ENCODE peak calls at places on chromosomes 1 and 21, in four cellular contexts. One of them, this sample, is unnamed. For H3K4me1 and H3K27me3, the result is how much of the 10 kb centered on the place peaks cover.

GRCh38 chr1:153832293-153832692 is 57.1 kb downstream of the SLC27A3 start:
- DNase-seq in GM23338: no peak
- DNase-seq in K562: no peak
- DNase-seq in GM23248: no peak
- DNase-seq in this sample: no peak

GRCh38 chr1:50658421-50659076 is 235.3 kb upstream of the DMRTA2 start:
- DNase-seq in GM23338: no peak
- DNase-seq in K562: no peak
- DNase-seq in GM23248: peak
- DNase-seq in this sample: no peak

GRCh38 chr1:97877307-97877706 is 43.5 kb downstream of the DPYD start:
- DNase-seq in GM23338: no peak
- DNase-seq in K562: no peak
- DNase-seq in GM23248: no peak
- DNase-seq in this sample: no peak

GRCh38 chr1:224696891-224697765 is 81.0 kb downstream of the CNIH3 start:
- DNase-seq in GM23338: no peak
- DNase-seq in K562: no peak
- DNase-seq in GM23248: peak
- DNase-seq in this sample: peak

GRCh38 chr1:225745231-225745630 is 32.4 kb upstream of the SRP9 start:
- DNase-seq in GM23338: no peak
- DNase-seq in K562: no peak
- DNase-seq in GM23248: no peak
- DNase-seq in this sample: no peak

GRCh38 chr1:227917081-227917950 is 30.4 kb downstream of the WNT9A start:
- DNase-seq in GM23338: no peak
- DNase-seq in K562: no peak
- DNase-seq in GM23248: no peak
- DNase-seq in this sample: peak

GRCh38 chr1:39925727-39926342 is 24.1 kb upstream of the MYCL start:
- DNase-seq in GM23338: no peak
- DNase-seq in K562: no peak
- DNase-seq in GM23248: peak
- DNase-seq in this sample: peak

GRCh38 chr1:66542314-66542713 is 8.4 kb downstream of the SGIP1 start:
- DNase-seq in GM23338: no peak
- DNase-seq in K562: no peak
- DNase-seq in GM23248: no peak
- DNase-seq in this sample: no peak

GRCh38 chr1:237681210-237681609 is 209.5 kb downstream of the ZP4 start:
- DNase-seq in GM23338: no peak
- DNase-seq in K562: no peak
- DNase-seq in GM23248: peak
- DNase-seq in this sample: no peak

GRCh38 chr1:100184536-100184935 is 6.5 kb upstream of the LRRC39 start:
- DNase-seq in GM23338: no peak
- DNase-seq in K562: no peak
- DNase-seq in GM23248: no peak
- DNase-seq in this sample: no peak

GRCh38 chr1:237562247-237562823 is 328.4 kb downstream of the ZP4 start:
- DNase-seq in GM23338: peak
- DNase-seq in K562: peak
- DNase-seq in GM23248: peak
- DNase-seq in this sample: peak

GRCh38 chr21:28991861-28992525 is 684 bp downstream of the LTN1 start:
- DNase-seq in GM23338: no peak
- DNase-seq in K562: peak
- DNase-seq in GM23248: peak
- DNase-seq in this sample: peak

GRCh38 chr1:17230671-17231310 is 18.1 kb upstream of the PADI3 start:
- DNase-seq in GM23338: no peak
- DNase-seq in K562: no peak
- DNase-seq in GM23248: no peak
- DNase-seq in this sample: no peak

GRCh38 chr1:111151838-111152237 is 11.8 kb downstream of the CEPT1 start:
- DNase-seq in GM23338: no peak
- DNase-seq in K562: no peak
- DNase-seq in GM23248: no peak
- DNase-seq in this sample: no peak

GRCh38 chr1:111148376-111148881 is 8.4 kb downstream of the CEPT1 start:
- DNase-seq in GM23338: no peak
- DNase-seq in K562: no peak
- DNase-seq in GM23248: no peak
- DNase-seq in this sample: no peak

GRCh38 chr1:111145963-111146768 is 6.1 kb downstream of the CEPT1 start:
- DNase-seq in GM23338: no peak
- DNase-seq in K562: no peak
- DNase-seq in GM23248: no peak
- DNase-seq in this sample: no peak

GRCh38 chr1:111145542-111145941 is 5.5 kb downstream of the CEPT1 start:
- DNase-seq in GM23338: no peak
- DNase-seq in K562: no peak
- DNase-seq in GM23248: no peak
- DNase-seq in this sample: no peak

DNA sequence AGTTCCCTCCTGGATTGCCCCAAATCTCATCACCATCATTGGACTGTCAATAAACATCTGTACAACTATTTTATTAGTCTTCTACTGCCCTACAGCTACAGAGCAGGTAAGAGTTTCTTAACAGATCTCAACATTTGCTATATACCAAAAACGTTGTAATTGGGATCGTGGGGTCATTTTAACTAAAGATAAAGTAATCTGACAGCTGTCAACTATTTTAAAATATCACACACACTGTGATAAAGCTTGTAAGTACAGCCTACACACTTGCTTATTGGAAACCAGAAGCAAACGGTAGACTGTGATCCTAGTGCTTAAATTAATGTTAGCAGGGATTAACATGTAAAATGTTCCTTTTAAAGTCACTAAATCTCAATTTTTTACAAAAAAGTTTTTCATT is 7.9 kb downstream of the CEPT1 start:
- DNase-seq in GM23338: no peak
- DNase-seq in K562: no peak
- DNase-seq in GM23248: no peak
- DNase-seq in this sample: no peak
- H3K4me1 ChIP-seq in GM23338: under half
- H3K4me1 ChIP-seq in K562: under half
- H3K4me1 ChIP-seq in GM23248: under half
- H3K4me1 ChIP-seq in this sample: under half

GRCh38 chr1:7476402-7476801 is 294.7 kb upstream of the VAMP3 start:
- DNase-seq in GM23338: no peak
- DNase-seq in K562: no peak
- DNase-seq in GM23248: no peak
- DNase-seq in this sample: peak
- H3K27me3 ChIP-seq in GM23338: under half
- H3K27me3 ChIP-seq in K562: half or more
- H3K27me3 ChIP-seq in GM23248: under half
- H3K27me3 ChIP-seq in this sample: under half

GRCh38 chr1:3480369-3480719 is 25.9 kb downstream of the ARHGEF16 start:
- DNase-seq in GM23338: no peak
- DNase-seq in K562: no peak
- DNase-seq in GM23248: no peak
- DNase-seq in this sample: no peak

GRCh38 chr1:3483380-3483779 is 28.9 kb downstream of the ARHGEF16 start:
- DNase-seq in GM23338: no peak
- DNase-seq in K562: no peak
- DNase-seq in GM23248: no peak
- DNase-seq in this sample: no peak

GRCh38 chr1:3482590-3482899 is 28.1 kb downstream of the ARHGEF16 start:
- DNase-seq in GM23338: peak
- DNase-seq in K562: peak
- DNase-seq in GM23248: no peak
- DNase-seq in this sample: no peak

GRCh38 chr1:3481046-3481445 is 26.6 kb downstream of the ARHGEF16 start:
- DNase-seq in GM23338: no peak
- DNase-seq in K562: no peak
- DNase-seq in GM23248: no peak
- DNase-seq in this sample: no peak

DNA sequence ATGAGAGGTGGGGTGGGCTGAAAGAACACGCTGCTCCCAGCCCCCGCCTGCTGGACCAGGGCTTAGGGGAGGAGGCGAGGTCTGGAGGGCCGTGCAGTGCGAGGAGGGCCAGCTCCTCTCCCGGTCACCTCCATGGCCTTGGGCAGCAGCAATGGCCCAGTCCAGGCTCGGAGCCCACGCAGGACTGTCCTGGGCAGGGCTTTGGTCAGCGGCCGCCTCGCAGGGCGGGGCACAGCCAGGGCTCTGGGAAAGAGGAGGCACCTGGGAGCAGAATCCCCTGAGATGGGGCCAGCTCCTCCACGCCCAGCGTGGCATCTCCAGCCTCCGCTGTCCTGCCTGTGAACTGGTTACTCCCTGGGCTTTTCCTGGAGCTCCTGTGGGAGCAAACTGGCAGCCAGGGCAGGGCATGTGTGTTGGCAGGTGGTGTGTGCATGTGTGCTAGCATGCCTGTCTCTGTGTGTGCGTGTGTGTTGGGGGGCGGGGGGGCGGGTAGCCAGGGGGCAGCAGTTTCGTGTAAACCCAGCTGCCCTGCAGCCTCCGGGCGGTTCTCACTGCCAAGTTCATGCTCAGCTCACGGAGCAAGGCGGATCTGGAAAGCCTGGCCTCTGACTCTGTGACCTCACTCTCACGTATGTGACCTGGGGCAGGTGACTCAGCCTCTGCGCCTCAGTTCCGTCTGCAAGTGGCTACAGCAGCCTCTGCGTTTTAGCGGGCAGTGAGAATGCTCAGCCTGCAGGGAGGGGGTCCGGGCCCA is 27.5 kb downstream of the ARHGEF16 start:
- DNase-seq in GM23338: no peak
- DNase-seq in K562: no peak
- DNase-seq in GM23248: peak
- DNase-seq in this sample: no peak
- H3K4me2 ChIP-seq in GM23338: no peak
- H3K4me2 ChIP-seq in K562: no peak
- H3K4me2 ChIP-seq in GM23248: no peak
- H3K4me2 ChIP-seq in this sample: no peak

GRCh38 chr1:192512426-192513125 is 63.0 kb upstream of the RGS1 start:
- DNase-seq in GM23338: no peak
- DNase-seq in K562: no peak
- DNase-seq in GM23248: no peak
- DNase-seq in this sample: no peak

GRCh38 chr1:192513697-192514096 is 61.9 kb upstream of the RGS1 start:
- DNase-seq in GM23338: no peak
- DNase-seq in K562: no peak
- DNase-seq in GM23248: no peak
- DNase-seq in this sample: no peak

GRCh38 chr1:192513196-192513595 is 62.4 kb upstream of the RGS1 start:
- DNase-seq in GM23338: no peak
- DNase-seq in K562: no peak
- DNase-seq in GM23248: no peak
- DNase-seq in this sample: no peak

GRCh38 chr1:192518700-192519099 is 56.9 kb upstream of the RGS1 start:
- DNase-seq in GM23338: no peak
- DNase-seq in K562: no peak
- DNase-seq in GM23248: peak
- DNase-seq in this sample: no peak

DNA sequence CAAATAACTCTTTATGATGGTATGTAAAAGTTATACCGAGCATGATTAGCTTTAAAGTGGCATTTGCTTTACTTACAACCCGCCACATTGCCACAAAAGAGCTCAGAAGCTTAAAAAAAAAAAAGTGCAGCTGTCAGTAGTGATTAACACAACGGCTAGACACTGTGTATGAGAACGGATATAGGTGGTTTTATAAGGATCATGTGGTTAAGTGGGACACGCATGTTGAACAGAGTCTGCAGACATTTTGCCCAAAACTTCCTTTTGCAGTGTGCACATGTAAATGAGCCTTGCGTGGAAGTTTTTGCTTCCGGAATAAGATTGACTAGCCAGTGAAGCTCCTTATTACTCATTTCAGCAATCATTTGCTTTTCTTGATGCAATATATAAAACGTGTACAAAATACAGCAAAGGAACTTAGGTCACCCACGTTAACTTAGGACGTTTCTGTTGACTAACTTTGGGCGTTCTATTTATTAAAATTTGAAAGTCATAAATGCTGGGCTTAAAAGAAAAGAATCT is 58.7 kb upstream of the RGS1 start:
- DNase-seq in GM23338: no peak
- DNase-seq in K562: no peak
- DNase-seq in GM23248: no peak
- DNase-seq in this sample: peak
- H3K4me1 ChIP-seq in GM23338: under half
- H3K4me1 ChIP-seq in K562: under half
- H3K4me1 ChIP-seq in GM23248: under half
- H3K4me1 ChIP-seq in this sample: under half

GRCh38 chr1:47574451-47575165 is 136.8 kb downstream of the FOXD2 start:
- DNase-seq in GM23338: no peak
- DNase-seq in K562: no peak
- DNase-seq in GM23248: no peak
- DNase-seq in this sample: no peak
- H3K27me3 ChIP-seq in GM23338: under half
- H3K27me3 ChIP-seq in K562: half or more
- H3K27me3 ChIP-seq in GM23248: under half
- H3K27me3 ChIP-seq in this sample: under half

GRCh38 chr1:86429830-86430229 is 5.9 kb downstream of the CLCA2 start:
- DNase-seq in GM23338: no peak
- DNase-seq in K562: no peak
- DNase-seq in GM23248: peak
- DNase-seq in this sample: peak
- H3K4me2 ChIP-seq in GM23338: no peak
- H3K4me2 ChIP-seq in K562: no peak
- H3K4me2 ChIP-seq in GM23248: peak
- H3K4me2 ChIP-seq in this sample: peak

GRCh38 chr1:23745515-23745914 is 2.2 kb downstream of the ELOA start:
- DNase-seq in GM23338: peak
- DNase-seq in K562: peak
- DNase-seq in GM23248: peak
- DNase-seq in this sample: peak
- H3K4me1 ChIP-seq in GM23338: under half
- H3K4me1 ChIP-seq in K562: under half
- H3K4me1 ChIP-seq in GM23248: under half
- H3K4me1 ChIP-seq in this sample: under half

DNA sequence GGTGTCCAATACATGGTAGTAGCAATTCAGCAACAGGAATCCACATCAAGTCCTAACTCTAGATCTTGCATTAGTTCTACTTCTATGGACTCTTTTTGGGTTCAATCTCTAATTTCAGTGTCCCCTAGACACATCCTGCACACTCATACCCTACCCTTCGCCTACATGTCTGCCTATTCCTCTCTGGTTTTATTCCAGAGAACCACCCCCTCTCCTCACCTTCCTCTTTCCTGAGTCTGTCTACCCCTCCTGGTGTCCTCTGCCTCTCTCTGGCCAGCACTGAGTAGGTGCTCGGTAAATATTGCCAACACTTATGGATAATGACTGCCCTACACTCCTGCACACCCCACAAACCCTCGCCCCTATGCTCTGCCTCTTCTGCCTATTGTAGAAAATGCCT is 9.5 kb downstream of the TAL1 start:
- DNase-seq in GM23338: no peak
- DNase-seq in K562: no peak
- DNase-seq in GM23248: no peak
- DNase-seq in this sample: peak
- H3K27me3 ChIP-seq in GM23338: half or more
- H3K27me3 ChIP-seq in K562: under half
- H3K27me3 ChIP-seq in GM23248: half or more
- H3K27me3 ChIP-seq in this sample: half or more

GRCh38 chr1:193448682-193449461 is 262.5 kb upstream of the B3GALT2 start:
- DNase-seq in GM23338: no peak
- DNase-seq in K562: no peak
- DNase-seq in GM23248: no peak
- DNase-seq in this sample: no peak
- H3K4me2 ChIP-seq in GM23338: no peak
- H3K4me2 ChIP-seq in K562: no peak
- H3K4me2 ChIP-seq in GM23248: no peak
- H3K4me2 ChIP-seq in this sample: no peak